ENCODE peak calls at places on chromosomes 4 and X, in five cellular contexts. T is K562, M is GM12878, X is HepG2, G is upper lobe of left lung. N is an unnamed sample.

GRCh38 chr4:38728651-38729141 is 54.1 kb downstream of the TLR10 start:
- ATAC-seq in T (peak; percentile 29), M (no peak), X (peak; percentile 10), G (peak; percentile 78), N (no peak)

GRCh38 chr4:148284526-148285193 is 157.6 kb downstream of the NR3C2 start:
- ATAC-seq in T (no peak), M (no peak), X (peak; percentile 64), G (no peak), N (no peak)

GRCh38 chrX:108053218-108053617 is 8.4 kb downstream of the VSIG1 start:
- ATAC-seq in T (no peak), M (no peak), X (no peak), G (no peak), N (no peak)

GRCh38 chrX:27674491-27674890 is 84.3 kb downstream of the DCAF8L2 start:
- ATAC-seq in T (no peak), M (no peak), X (no peak), G (no peak), N (no peak)

GRCh38 chr4:39970559-39971270 is 7.0 kb downstream of the PDS5A start:
- ATAC-seq in T (peak; percentile 96), M (peak; percentile 87), X (peak; percentile 80), G (peak; percentile 92), N (no peak)

GRCh38 chrX:47380268-47380667 is 9.9 kb downstream of the ZNF157 start:
- ATAC-seq in T (no peak), M (peak; percentile 71), X (no peak), G (no peak), N (no peak)

GRCh38 chr4:103076777-103077347 is 301 bp upstream of the SLC9B2 start:
- ATAC-seq in T (peak; percentile 88), M (peak; percentile 70), X (no peak), G (no peak), N (no peak)

GRCh38 chrX:72269671-72270251 is 7.3 kb downstream of the RPS4X start:
- ATAC-seq in T (peak; percentile 45), M (peak; percentile 14), X (no peak), G (no peak), N (no peak)

GRCh38 chr4:121943941-121944340 is 7.9 kb downstream of the TRPC3 start:
- ATAC-seq in T (peak; percentile 90), M (peak; percentile 92), X (peak; percentile 94), G (no peak), N (no peak)

GRCh38 chr4:157840630-157841029 is 332.2 kb downstream of the GASK1B start:
- ATAC-seq in T (no peak), M (no peak), X (no peak), G (no peak), N (no peak)

GRCh38 chrX:48864210-48864609 is 28.8 kb upstream of the PCSK1N start:
- ATAC-seq in T (peak; percentile 77), M (no peak), X (no peak), G (no peak), N (no peak)

GRCh38 chr4:47954679-47955078 is 40.3 kb upstream of the NFXL1 start:
- ATAC-seq in T (peak; percentile 81), M (no peak), X (no peak), G (no peak), N (no peak)

GRCh38 chr4:152501846-152502536 is 33.9 kb downstream of the FBXW7 start:
- ATAC-seq in T (no peak), M (peak; percentile 88), X (no peak), G (no peak), N (no peak)

GRCh38 chrX:50881028-50881427 is 29.5 kb upstream of the BMP15 start:
- ATAC-seq in T (no peak), M (no peak), X (no peak), G (no peak), N (no peak)

GRCh38 chrX:72569786-72570185 is 2.9 kb downstream of the HDAC8 start:
- ATAC-seq in T (no peak), M (no peak), X (no peak), G (no peak), N (no peak)

GRCh38 chr4:183260491-183261151 is 59.5 kb downstream of the CLDN22 start:
- ATAC-seq in T (no peak), M (no peak), X (peak; percentile 88), G (peak; percentile 83), N (no peak)

GRCh38 chr4:156983366-156983765 is 11.8 kb upstream of the PDGFC start:
- ATAC-seq in T (no peak), M (no peak), X (peak; percentile 50), G (no peak), N (no peak)

GRCh38 chr4:20084488-20084887 is 167.2 kb upstream of the SLIT2 start:
- ATAC-seq in T (no peak), M (no peak), X (no peak), G (no peak), N (no peak)

GRCh38 chr4:137531951-137532868 is at the start of gene PCDH18:
- ATAC-seq in T (no peak), M (peak; percentile 75), X (no peak), G (peak; percentile 79), N (peak; percentile 96)

GRCh38 chrX:120456973-120457372 is 12.1 kb downstream of the LAMP2 start:
- ATAC-seq in T (peak; percentile 25), M (peak; percentile 34), X (no peak), G (no peak), N (no peak)

GRCh38 chrX:135431886-135432285 is 10.1 kb downstream of the SMIM10L2A start:
- ATAC-seq in T (no peak), M (no peak), X (no peak), G (no peak), N (no peak)

GRCh38 chrX:148269513-148269912 is 230.9 kb upstream of the AFF2 start:
- ATAC-seq in T (no peak), M (no peak), X (no peak), G (no peak), N (no peak)

GRCh38 chr4:167826281-167826680 is 266.1 kb upstream of the ANXA10 start:
- ATAC-seq in T (no peak), M (no peak), X (no peak), G (no peak), N (no peak)

GRCh38 chr4:183830438-183830985 is 74.6 kb upstream of the STOX2 start:
- ATAC-seq in T (no peak), M (peak; percentile 57), X (no peak), G (peak; percentile 69), N (peak; percentile 20)

GRCh38 chr4:39365360-39365759 is 802 bp downstream of the RFC1 start:
- ATAC-seq in T (peak; percentile 20), M (peak; percentile 2), X (no peak), G (no peak), N (no peak)

GRCh38 chr4:128358231-128358902 is 70.8 kb upstream of the PGRMC2 start:
- ATAC-seq in T (peak; percentile 39), M (no peak), X (no peak), G (peak; percentile 31), N (no peak)

GRCh38 chrX:154298312-154298711 is 2.7 kb downstream of the TKTL1 start:
- ATAC-seq in T (no peak), M (peak; percentile 69), X (no peak), G (no peak), N (no peak)

GRCh38 chr4:163109967-163110366 is 56.7 kb downstream of the NAF1 start:
- ATAC-seq in T (no peak), M (peak; percentile 68), X (no peak), G (no peak), N (no peak)

GRCh38 chrX:53374222-53374820 is 48.1 kb downstream of the SMC1A start:
- ATAC-seq in T (peak; percentile 86), M (peak; percentile 63), X (no peak), G (peak; percentile 23), N (no peak)

DNA sequence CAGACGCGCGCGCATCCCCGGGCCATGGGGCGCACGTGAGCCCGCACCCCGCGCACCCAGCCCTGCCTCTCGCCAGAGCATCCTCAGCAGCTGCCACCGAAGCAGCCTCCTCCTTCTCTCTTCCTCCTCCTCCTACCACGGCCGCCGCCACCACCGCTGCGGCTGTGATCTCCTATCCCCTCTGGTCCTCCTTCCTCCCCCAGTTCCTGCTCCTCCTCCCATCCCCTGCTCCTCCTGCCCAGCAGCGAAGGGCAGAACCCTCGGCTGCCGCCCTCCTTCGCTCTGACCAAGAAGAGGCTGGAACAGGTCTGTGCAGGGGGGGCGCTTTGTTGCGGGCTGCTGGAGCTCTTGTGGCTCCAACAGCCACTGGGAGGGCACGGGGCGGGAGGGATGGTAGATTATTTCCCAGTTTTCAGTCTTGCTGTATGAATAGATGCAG is 148.7 kb upstream of the CHRDL1 start:
- ATAC-seq in T (no peak), M (no peak), X (no peak), G (no peak), N (no peak)
- TF ChIP-seq POLR2AphosphoS5 in T (no peak), M (no peak), X (no peak), G (no peak), N (no peak)

GRCh38 chr4:141134586-141134985 is 1.3 kb upstream of the RNF150 start:
- ATAC-seq in T (no peak), M (no peak), X (no peak), G (no peak), N (no peak)
- TF ChIP-seq CTCF in T (no peak), M (no peak), X (no peak), G (no peak), N (no peak)

GRCh38 chrX:132390817-132391216 is 98.0 kb downstream of the MBNL3 start:
- ATAC-seq in T (no peak), M (no peak), X (no peak), G (no peak), N (no peak)
- TF ChIP-seq EP300 in T (no peak), M (no peak), X (no peak), G (no peak), N (no peak)

DNA sequence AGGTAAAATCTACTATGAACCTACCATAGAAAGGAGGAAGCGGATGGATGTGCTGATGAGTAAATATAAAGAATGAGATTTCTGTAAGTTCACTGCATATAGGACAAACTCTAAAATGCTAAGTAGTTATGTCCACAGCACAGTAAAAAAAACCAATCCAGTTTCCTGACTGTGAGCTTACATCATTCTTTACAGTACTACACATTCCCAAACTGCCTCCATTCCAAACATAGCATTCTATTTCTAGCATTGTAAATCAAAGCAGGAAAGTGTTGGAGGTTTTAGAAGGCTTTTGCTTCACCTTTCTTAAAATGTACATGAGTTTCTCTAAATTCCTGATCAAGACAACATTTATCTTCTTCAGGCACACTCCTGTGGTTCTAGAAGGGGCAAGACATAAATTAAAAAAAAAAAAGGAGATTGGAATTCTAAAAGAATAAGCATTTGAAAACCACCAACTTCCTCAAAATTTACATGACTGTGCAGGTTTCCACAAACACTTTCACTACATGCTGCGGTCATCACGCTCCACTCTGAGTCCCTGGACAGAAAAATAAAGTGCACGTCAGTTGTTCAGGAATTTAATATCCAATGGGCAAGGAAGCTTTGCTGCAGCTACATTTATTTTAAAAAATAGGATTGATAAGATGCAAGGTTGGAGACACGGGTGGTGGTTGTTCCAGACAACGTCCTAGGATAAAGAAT is 297.6 kb upstream of the STS start:
- ATAC-seq in T (no peak), M (no peak), X (no peak), G (no peak), N (no peak)
- TF ChIP-seq POLR2AphosphoS5 in T (no peak), M (no peak), X (no peak), G (no peak), N (no peak)

GRCh38 chr4:68079918-68080317 is 49.8 kb downstream of the TMPRSS11F start:
- ATAC-seq in T (no peak), M (no peak), X (no peak), G (no peak), N (no peak)
- TF ChIP-seq CTCF in T (peak; percentile 3), M (no peak), X (no peak), G (no peak), N (no peak)

GRCh38 chr4:119510750-119511149 is 117.9 kb downstream of the PDE5A start:
- ATAC-seq in T (no peak), M (no peak), X (no peak), G (no peak), N (peak; percentile 78)
- TF ChIP-seq EP300 in T (no peak), M (no peak), X (no peak), G (no peak), N (no peak)

N was measured in gastroesophageal sphincter.